ENCODE peak calls at places on chromosomes 4 and X, in six cellular contexts. D is epithelial cell of proximal tubule, P is hypothalamus, N is cardiac muscle cell, T is iPS-NIHi11, H is astrocyte of the spinal cord. Z is an unnamed sample.

GRCh38 chr4:94641702-94642560 is 115.8 kb upstream of the BMPR1B start:
- DNase-seq in N (no peak), P (no peak), T (no peak), H (peak), D (peak), Z (no peak)

GRCh38 chrX:7168366-7168765 is 20.4 kb upstream of the PUDP start:
- DNase-seq in D (no peak), H (no peak), P (no peak), T (no peak), N (no peak), Z (no peak)

GRCh38 chrX:154799554-154800348 is 5.5 kb downstream of the MPP1 start:
- DNase-seq in P (no peak), H (peak), T (peak), N (no peak), D (no peak), Z (no peak)

GRCh38 chr4:38190717-38191178 is 230.6 kb downstream of the PTTG2 start:
- DNase-seq in D (peak), P (no peak), N (peak), H (peak), T (no peak), Z (no peak)

GRCh38 chr4:146159384-146160058 is 16.0 kb upstream of the LSM6 start:
- DNase-seq in N (no peak), T (no peak), H (no peak), D (no peak), P (no peak), Z (peak)

GRCh38 chr4:20248155-20248558 is 3.5 kb upstream of the SLIT2 start:
- DNase-seq in N (peak), H (peak), T (peak), P (no peak), D (no peak), Z (peak)

GRCh38 chrX:134542485-134542884 is 82.5 kb downstream of the HPRT1 start:
- DNase-seq in T (no peak), H (peak), P (no peak), D (no peak), N (no peak), Z (peak)

GRCh38 chrX:47831788-47832187 is 4.9 kb upstream of the ZNF81 start:
- DNase-seq in D (no peak), T (peak), N (peak), H (no peak), P (peak), Z (peak)

GRCh38 chr4:149426461-149426860 is 389.2 kb downstream of the IQCM start:
- DNase-seq in H (no peak), P (no peak), N (no peak), T (no peak), D (no peak), Z (no peak)

GRCh38 chr4:52588097-52588496 is 71.0 kb downstream of the USP46 start:
- DNase-seq in P (peak), N (peak), T (peak), H (peak), D (no peak), Z (peak)

GRCh38 chrX:101117701-101118100 is 19.7 kb downstream of the CENPI start:
- DNase-seq in P (no peak), H (peak), N (no peak), T (no peak), D (no peak), Z (no peak)

GRCh38 chrX:103687073-103687695 is 685 bp upstream of the MORF4L2 start:
- DNase-seq in P (peak), H (no peak), D (no peak), T (peak), N (peak), Z (peak)

GRCh38 chr4:110087116-110087708 is 111.2 kb downstream of the ELOVL6 start:
- DNase-seq in H (peak), N (no peak), P (no peak), D (peak), T (no peak), Z (no peak)

GRCh38 chr4:75306496-75306895 is 207.7 kb downstream of the RCHY1 start:
- DNase-seq in D (no peak), T (no peak), N (no peak), P (no peak), H (no peak), Z (no peak)

GRCh38 chr4:185224597-185224996 is 15.2 kb downstream of the SNX25 start:
- DNase-seq in D (no peak), T (no peak), N (no peak), H (no peak), P (no peak), Z (no peak)

GRCh38 chr4:85102606-85103005 is 136.1 kb upstream of the WDFY3 start:
- DNase-seq in T (no peak), D (no peak), P (no peak), H (no peak), N (no peak), Z (no peak)

GRCh38 chrX:24148535-24149345 is 789 bp upstream of the ZFX start:
- DNase-seq in P (no peak), N (no peak), T (no peak), D (no peak), H (peak), Z (peak)

GRCh38 chr4:56704074-56704473 is 23.0 kb upstream of the HOPX start:
- DNase-seq in T (no peak), P (no peak), D (no peak), H (no peak), N (no peak), Z (no peak)

GRCh38 chrX:87409113-87409841 is 108.3 kb upstream of the KLHL4 start:
- DNase-seq in T (peak), D (peak), H (peak), P (no peak), N (peak), Z (no peak)

GRCh38 chrX:100648601-100649417 is 4.8 kb downstream of the SRPX2 start:
- DNase-seq in D (no peak), H (peak), P (no peak), N (no peak), T (no peak), Z (no peak)

GRCh38 chrX:134171661-134172587 is 65.1 kb upstream of the CCDC160 start:
- DNase-seq in H (no peak), T (peak), P (peak), N (peak), D (no peak), Z (no peak)

GRCh38 chrX:127138218-127138617 is 318.7 kb downstream of the PRR32 start:
- DNase-seq in D (no peak), P (no peak), T (peak), H (no peak), N (no peak), Z (no peak)

GRCh38 chr4:26197018-26197779 is 123.6 kb upstream of the RBPJ start:
- DNase-seq in N (no peak), D (peak), T (no peak), P (no peak), H (peak), Z (peak)

GRCh38 chr4:91258326-91258725 is 1045.4 kb upstream of the GRID2 start:
- DNase-seq in T (no peak), N (no peak), D (no peak), P (no peak), H (no peak), Z (no peak)

GRCh38 chr4:105710678-105711077 is 2.1 kb downstream of the GSTCD start:
- DNase-seq in D (no peak), H (no peak), P (no peak), T (no peak), N (no peak), Z (no peak)

GRCh38 chrX:41005445-41005992 is 79.7 kb upstream of the USP9X start:
- DNase-seq in P (no peak), N (no peak), D (no peak), T (no peak), H (no peak), Z (no peak)

GRCh38 chrX:41491267-41492004 is 44.3 kb downstream of the NYX start:
- DNase-seq in N (no peak), H (peak), D (peak), P (no peak), T (peak), Z (no peak)

GRCh38 chrX:40090961-40091360 is 6.8 kb downstream of the BCOR start:
- DNase-seq in P (no peak), D (no peak), N (no peak), T (no peak), H (no peak), Z (no peak)